ENCODE peak calls at places on chromosome 1, in four cellular contexts. F is activated naive CD4-positive, alpha-beta T cell; C is AG20443; K is ecto neural progenitor cell. P is an unnamed sample.

GRCh38 chr1:192609110-192610079 is 26.6 kb upstream of the RGS13 start:
- DNase-seq in F (peak), C (peak), K (no peak), P (no peak)

GRCh38 chr1:225816643-225817538 is 7.0 kb downstream of the EPHX1 start:
- DNase-seq in F (no peak), C (no peak), K (no peak), P (no peak)

GRCh38 chr1:168636642-168637111 is 60.3 kb downstream of the XCL1 start:
- DNase-seq in F (no peak), C (peak), K (no peak), P (no peak)

GRCh38 chr1:154469844-154470417 is 32.1 kb upstream of the TDRD10 start:
- DNase-seq in F (no peak), C (no peak), K (no peak), P (no peak)

GRCh38 chr1:34412597-34413392 is 236.1 kb downstream of the C1orf94 start:
- DNase-seq in F (no peak), C (no peak), K (peak), P (no peak)

GRCh38 chr1:29975036-29975694 is 738.8 kb downstream of the PTPRU start:
- DNase-seq in F (no peak), C (peak), K (no peak), P (peak)

GRCh38 chr1:168609133-168609715 is 32.8 kb downstream of the XCL1 start:
- DNase-seq in F (no peak), C (peak), K (peak), P (peak)

GRCh38 chr1:8293641-8294169 is 24.2 kb upstream of the SLC45A1 start:
- DNase-seq in F (no peak), C (no peak), K (no peak), P (no peak)

GRCh38 chr1:83860506-83861221 is 138.3 kb downstream of the TTLL7 start:
- DNase-seq in F (peak), C (peak), K (peak), P (peak)

GRCh38 chr1:162297208-162297607 is 79.4 kb downstream of the SPATA46 start:
- DNase-seq in F (no peak), C (no peak), K (no peak), P (no peak)

GRCh38 chr1:52632732-52633290 is at the start of gene SHISAL2A:
- DNase-seq in F (peak), C (no peak), K (peak), P (no peak)

GRCh38 chr1:244762629-244763028 is 72.8 kb upstream of the COX20 start:
- DNase-seq in F (no peak), C (no peak), K (no peak), P (no peak)

GRCh38 chr1:117851687-117852086 is 77.7 kb downstream of the GDAP2 start:
- DNase-seq in F (no peak), C (no peak), K (no peak), P (no peak)

GRCh38 chr1:108199231-108199657 is 899 bp downstream of the SLC25A24 start:
- DNase-seq in F (no peak), C (peak), K (no peak), P (no peak)

GRCh38 chr1:84613026-84613425 is 38.8 kb upstream of the CTBS start:
- DNase-seq in F (no peak), C (no peak), K (no peak), P (no peak)

GRCh38 chr1:161165742-161166668 is at the start of gene PPOX:
- DNase-seq in F (peak), C (peak), K (peak), P (peak)

GRCh38 chr1:23291706-23292105 is 52.4 kb downstream of the HNRNPR start:
- DNase-seq in F (no peak), C (no peak), K (no peak), P (no peak)

GRCh38 chr1:112263464-112263863 is 132.6 kb upstream of the CTTNBP2NL start:
- DNase-seq in F (no peak), C (no peak), K (no peak), P (no peak)

GRCh38 chr1:193019442-193020026 is 39.6 kb downstream of the UCHL5 start:
- DNase-seq in F (no peak), C (peak), K (no peak), P (peak)

GRCh38 chr1:25550155-25550506 is 6.7 kb downstream of the LDLRAP1 start:
- DNase-seq in F (no peak), C (no peak), K (no peak), P (peak)

GRCh38 chr1:9537863-9538668 is 1.2 kb upstream of the SLC25A33 start:
- DNase-seq in F (no peak), C (no peak), K (no peak), P (peak)

GRCh38 chr1:206590025-206590834 is 22.0 kb downstream of the EIF2D start:
- DNase-seq in F (no peak), C (peak), K (no peak), P (peak)

GRCh38 chr1:42081475-42081874 is 71.7 kb upstream of the GUCA2B start:
- DNase-seq in F (no peak), C (no peak), K (no peak), P (no peak)

GRCh38 chr1:161209790-161210409 is 5.2 kb upstream of the FCER1G start:
- DNase-seq in F (peak), C (peak), K (peak), P (peak)

GRCh38 chr1:36133484-36133883 is 8.5 kb upstream of the COL8A2 start:
- DNase-seq in F (no peak), C (peak), K (no peak), P (no peak)

GRCh38 chr1:68116643-68117235 is 66.3 kb upstream of the DIRAS3 start:
- DNase-seq in F (no peak), C (peak), K (peak), P (peak)

GRCh38 chr1:162670928-162671663 is 38.8 kb downstream of the DDR2 start:
- DNase-seq in F (no peak), C (peak), K (no peak), P (no peak)

GRCh38 chr1:203600782-203601513 is 25.7 kb upstream of the ATP2B4 start:
- DNase-seq in F (no peak), C (no peak), K (no peak), P (no peak)

GRCh38 chr1:29171089-29171488 is 10.6 kb downstream of the SRSF4 start:
- DNase-seq in F (no peak), C (no peak), K (no peak), P (no peak)

GRCh38 chr1:20590313-20590777 is 1.4 kb downstream of the CDA start:
- DNase-seq in F (no peak), C (peak), K (no peak), P (no peak)

GRCh38 chr1:18062180-18062579 is 45.4 kb upstream of the IGSF21 start:
- DNase-seq in F (no peak), C (no peak), K (no peak), P (peak)

GRCh38 chr1:201982923-201983805 is 716 bp downstream of the RNPEP start:
- DNase-seq in F (peak), C (peak), K (peak), P (peak)

P was measured in K562.